ENCODE peak calls at places on chromosomes 13 and 19, in six cellular contexts. A is KG1; E is mesendoderm; M is cardiac fibroblast; B is HTR-8/SVneo; O is activated CD4-positive, alpha-beta T cell treated with anti-CD3 and anti-CD28 coated beads, Interleukin-2, amount 10 ng/mL, durations not matched to agents 7 days and 5 days. N is an unnamed sample.

GRCh38 chr13:98089246-98089645 is 53.6 kb upstream of the FARP1 start:
- DNase-seq in A (no peak), E (no peak), M (peak), O (no peak), B (no peak), N (no peak)

GRCh38 chr19:2551864-2552185 is 75.9 kb downstream of the GADD45B start:
- DNase-seq in B (no peak), A (no peak), E (no peak), O (no peak), M (no peak), N (no peak)

GRCh38 chr19:3725640-3726310 is 17.6 kb downstream of the TJP3 start:
- DNase-seq in O (no peak), M (no peak), E (peak), B (no peak), A (no peak), N (no peak)

GRCh38 chr13:62331384-62331783 is 915.7 kb upstream of the PCDH20 start:
- DNase-seq in B (no peak), A (no peak), O (no peak), M (no peak), E (no peak), N (no peak)

GRCh38 chr19:47729468-47729798 is 15.9 kb upstream of the NOP53 start:
- DNase-seq in E (peak), M (peak), A (no peak), B (peak), O (no peak), N (peak)

GRCh38 chr19:18046066-18046718 is 38.2 kb downstream of the ARRDC2 start:
- DNase-seq in A (no peak), M (peak), B (peak), E (peak), O (no peak), N (no peak)

GRCh38 chr19:3359850-3360493 is 6.4 kb upstream of the NFIC start:
- DNase-seq in A (no peak), B (no peak), E (no peak), M (no peak), O (no peak), N (no peak)

GRCh38 chr19:14544977-14545715 is 15.8 kb downstream of the TECR start:
- DNase-seq in A (no peak), O (no peak), M (no peak), B (no peak), E (no peak), N (no peak)

GRCh38 chr19:4386038-4386782 is 14.1 kb downstream of the SH3GL1 start:
- DNase-seq in M (no peak), E (no peak), O (no peak), B (no peak), A (no peak), N (no peak)

GRCh38 chr19:39705578-39706188 is 1.4 kb downstream of the LGALS14 start:
- DNase-seq in E (no peak), M (no peak), O (peak), B (no peak), A (no peak), N (no peak)

GRCh38 chr13:42369071-42369795 is 97.3 kb downstream of the AKAP11 start:
- DNase-seq in E (no peak), B (no peak), O (no peak), A (no peak), M (no peak), N (no peak)

GRCh38 chr19:3369337-3370213 is 3.2 kb downstream of the NFIC start:
- DNase-seq in B (no peak), M (no peak), A (no peak), O (no peak), E (peak), N (peak)

GRCh38 chr19:8510589-8511115 is 3.3 kb downstream of the ZNF414 start:
- DNase-seq in A (no peak), E (no peak), M (no peak), B (no peak), O (no peak), N (no peak)

GRCh38 chr13:29454931-29455481 is 140.5 kb downstream of the SLC7A1 start:
- DNase-seq in B (no peak), O (no peak), E (peak), A (no peak), M (peak), N (no peak)

GRCh38 chr19:10045371-10045770 is 32.1 kb downstream of the RDH8 start:
- DNase-seq in A (no peak), B (no peak), E (no peak), O (no peak), M (no peak), N (no peak)

GRCh38 chr19:43700368-43701015 is 15.4 kb upstream of the IRGC start:
- DNase-seq in A (no peak), M (peak), E (peak), B (peak), O (no peak), N (no peak)

GRCh38 chr19:10334340-10335148 is 1.2 kb upstream of the RAVER1 start:
- DNase-seq in B (peak), M (peak), A (no peak), O (peak), E (peak), N (peak)

GRCh38 chr19:7679017-7679720 is 1.5 kb upstream of the TRAPPC5 start:
- DNase-seq in A (no peak), B (no peak), M (no peak), E (no peak), O (peak), N (no peak)

GRCh38 chr19:39830406-39830805 is 3.6 kb downstream of the DYRK1B start:
- DNase-seq in A (no peak), O (no peak), E (no peak), M (no peak), B (no peak), N (no peak)

GRCh38 chr19:38564981-38565685 is 52.6 kb downstream of the MAP4K1 start:
- DNase-seq in A (no peak), M (no peak), O (no peak), B (no peak), E (no peak), N (no peak)

GRCh38 chr19:32876919-32877285 is 7.3 kb upstream of the SLC7A9 start:
- DNase-seq in O (no peak), E (peak), B (no peak), M (peak), A (no peak), N (no peak)

GRCh38 chr19:7211191-7211988 is 82.8 kb downstream of the INSR start:
- DNase-seq in O (no peak), B (no peak), A (no peak), E (peak), M (peak), N (no peak)

GRCh38 chr19:28482221-28482620 is 730.7 kb downstream of the UQCRFS1 start:
- DNase-seq in M (no peak), B (no peak), O (no peak), E (peak), A (no peak), N (no peak)

N was measured in coronary artery.